ENCODE peak calls at places on chromosomes 7 and 10, in ten cellular contexts. R is Calu3; O is effector CD8-positive, alpha-beta T cell; I is ovary; S is CD8-positive, alpha-beta T cell; K is HFF-Myc; Y is HT1080; L is NCI-H1092; E is naive thymus-derived CD8-positive, alpha-beta T cell; U is GM23248. B is an unnamed sample.

GRCh38 chr10:25522294-25522693 is 347.5 kb downstream of the GPR158 start:
- DNase-seq in I (no peak), O (no peak), S (no peak), L (no peak), E (no peak), K (no peak), R (no peak), U (no peak), Y (peak; percentile 28), B (no peak)

GRCh38 chr7:44748042-44748947 is at the start of gene ZMIZ2:
- DNase-seq in L (peak; percentile 84), R (peak; percentile 98), Y (peak; percentile 76), S (peak; percentile 84), K (no peak), E (peak; percentile 99), U (peak; percentile 97), I (peak; percentile 95), O (peak; percentile 83), B (peak; percentile 93)

GRCh38 chr7:110502893-110503465 is 587.9 kb upstream of the LRRN3 start:
- DNase-seq in Y (peak; percentile 51), I (no peak), O (no peak), E (no peak), K (peak; percentile 6), L (no peak), U (peak; percentile 34), R (no peak), S (no peak), B (no peak)

GRCh38 chr7:118573065-118573464 is 348.6 kb downstream of the ANKRD7 start:
- DNase-seq in O (no peak), U (no peak), L (peak; percentile 83), K (no peak), R (no peak), I (no peak), E (no peak), Y (no peak), S (no peak), B (peak; percentile 7)

GRCh38 chr10:16519908-16520861 is 1.5 kb downstream of the C1QL3 start:
- DNase-seq in R (no peak), I (no peak), O (no peak), L (no peak), Y (no peak), U (peak; percentile 23), E (no peak), S (no peak), K (no peak), B (peak; percentile 20)

GRCh38 chr10:28857164-28857563 is 179.8 kb downstream of the BAMBI start:
- DNase-seq in O (no peak), R (no peak), L (no peak), E (no peak), U (no peak), S (no peak), I (no peak), Y (no peak), K (no peak), B (no peak)

GRCh38 chr7:144842377-144842851 is 6.6 kb upstream of the TPK1 start:
- DNase-seq in O (no peak), Y (no peak), E (no peak), U (no peak), R (peak; percentile 80), I (no peak), K (no peak), S (no peak), L (no peak), B (no peak)

GRCh38 chr7:157077021-157077420 is 61.7 kb upstream of the UBE3C start:
- DNase-seq in R (no peak), E (no peak), I (no peak), K (no peak), Y (no peak), S (no peak), L (no peak), O (no peak), U (no peak), B (no peak)

GRCh38 chr7:45644237-45644636 is 70.1 kb downstream of the ADCY1 start:
- DNase-seq in K (no peak), R (no peak), E (no peak), L (no peak), I (no peak), Y (no peak), U (no peak), O (no peak), S (no peak), B (no peak)

GRCh38 chr7:67937717-67938191 is 941.1 kb downstream of the TYW1 start:
- DNase-seq in S (no peak), Y (peak; percentile 1), K (no peak), L (no peak), U (peak; percentile 85), I (no peak), R (no peak), O (no peak), E (no peak), B (no peak)

GRCh38 chr10:11354823-11355222 is 256.6 kb downstream of the USP6NL start:
- DNase-seq in I (no peak), Y (peak; percentile 15), E (no peak), O (no peak), R (no peak), K (no peak), L (no peak), U (no peak), S (no peak), B (no peak)

GRCh38 chr7:21142081-21142480 is 285.8 kb upstream of the SP4 start:
- DNase-seq in Y (peak; percentile 21), U (no peak), O (no peak), E (no peak), R (peak; percentile 52), K (no peak), L (no peak), S (no peak), I (no peak), B (no peak)

GRCh38 chr7:55370001-55370400 is 4.9 kb downstream of the LANCL2 start:
- DNase-seq in L (no peak), S (no peak), O (no peak), I (no peak), U (peak; percentile 69), Y (no peak), K (no peak), R (no peak), E (no peak), B (no peak)

GRCh38 chr10:127228195-127228785 is 31.9 kb upstream of the INSYN2A start:
- DNase-seq in O (no peak), E (no peak), S (no peak), R (no peak), L (no peak), U (peak; percentile 62), I (peak; percentile 35), K (no peak), Y (no peak), B (no peak)

GRCh38 chr10:118870467-118871243 is 115.9 kb upstream of the CACUL1 start:
- DNase-seq in L (no peak), K (peak; percentile 66), R (peak; percentile 33), U (peak; percentile 81), S (no peak), Y (peak; percentile 78), I (no peak), O (no peak), E (no peak), B (no peak)

GRCh38 chr10:89602919-89603318 is 42.1 kb downstream of the PANK1 start:
- DNase-seq in O (no peak), Y (no peak), I (no peak), S (no peak), K (no peak), U (no peak), E (no peak), R (no peak), L (no peak), B (no peak)

GRCh38 chr7:154960063-154960790 is 42.7 kb downstream of the PAXIP1 start:
- DNase-seq in K (no peak), Y (peak; percentile 13), L (no peak), R (no peak), O (no peak), S (no peak), E (no peak), U (no peak), I (no peak), B (no peak)

GRCh38 chr7:4951903-4952636 is 6.9 kb downstream of the MMD2 start:
- DNase-seq in Y (peak; percentile 16), L (no peak), R (peak; percentile 45), K (no peak), S (no peak), U (peak; percentile 48), I (no peak), O (no peak), E (no peak), B (no peak)

GRCh38 chr7:123824754-123825067 is 20.3 kb upstream of the HYAL4 start:
- DNase-seq in O (no peak), U (no peak), Y (no peak), S (no peak), K (no peak), R (no peak), E (no peak), L (peak; percentile 2), I (no peak), B (peak; percentile 77)

GRCh38 chr7:127251048-127251451 is 1.7 kb downstream of the GRM8 start:
- DNase-seq in L (no peak), S (no peak), I (no peak), K (no peak), R (no peak), O (no peak), Y (no peak), E (no peak), U (peak; percentile 16), B (no peak)

GRCh38 chr10:116073025-116073424 is 200.0 kb downstream of the GFRA1 start:
- DNase-seq in Y (no peak), K (no peak), R (no peak), S (no peak), L (no peak), O (no peak), U (no peak), I (no peak), E (no peak), B (no peak)

B was measured in NCI-H345.